ENCODE peak calls at places on chromosomes 13 and 19, in five cellular contexts. Y, U, K, T and M are unnamed samples.

GRCh38 chr13:33610471-33611015 is 207.4 kb upstream of the RFC3 start:
- DNase-seq in Y (no peak), U (peak), K (peak), T (peak), M (no peak)

GRCh38 chr13:87736849-87737400 is 65.8 kb downstream of the SLITRK5 start:
- DNase-seq in Y (no peak), U (no peak), K (no peak), T (no peak), M (no peak)

GRCh38 chr13:110323986-110324749 is 17.1 kb downstream of the COL4A2 start:
- DNase-seq in Y (no peak), U (no peak), K (no peak), T (no peak), M (no peak)

GRCh38 chr19:5394907-5395505 is 54.4 kb upstream of the PTPRS start:
- DNase-seq in Y (no peak), U (no peak), K (peak), T (no peak), M (no peak)

GRCh38 chr19:35563207-35563829 is at the start of gene ATP4A:
- DNase-seq in Y (no peak), U (no peak), K (no peak), T (no peak), M (no peak)

GRCh38 chr13:40963927-40964326 is 55.2 kb downstream of the ELF1 start:
- DNase-seq in Y (no peak), U (no peak), K (no peak), T (no peak), M (no peak)

GRCh38 chr19:51524661-51525264 is 6.7 kb downstream of the SIGLEC6 start:
- DNase-seq in Y (no peak), U (no peak), K (no peak), T (no peak), M (no peak)

GRCh38 chr13:29924482-29924884 is 74.1 kb upstream of the UBL3 start:
- DNase-seq in Y (no peak), U (no peak), K (no peak), T (no peak), M (no peak)

GRCh38 chr13:111953546-111954178 is 113.3 kb upstream of the SOX1 start:
- DNase-seq in Y (no peak), U (no peak), K (no peak), T (no peak), M (no peak)

GRCh38 chr13:40251343-40252032 is 415.0 kb downstream of the FOXO1 start:
- DNase-seq in Y (no peak), U (no peak), K (no peak), T (no peak), M (no peak)

GRCh38 chr13:73781384-73781783 is 352.8 kb downstream of the KLF12 start:
- DNase-seq in Y (no peak), U (no peak), K (no peak), T (no peak), M (no peak)

GRCh38 chr19:6610934-6611370 is 20.0 kb upstream of the CD70 start:
- DNase-seq in Y (peak), U (no peak), K (no peak), T (no peak), M (no peak)

GRCh38 chr19:43939557-43940260 is 4.6 kb upstream of the ZNF45 start:
- DNase-seq in Y (no peak), U (no peak), K (no peak), T (no peak), M (no peak)

GRCh38 chr13:113425931-113426590 is 27.2 kb downstream of the ADPRHL1 start:
- DNase-seq in Y (no peak), U (no peak), K (no peak), T (no peak), M (no peak)

GRCh38 chr19:42469311-42470239 is 26.8 kb upstream of the CXCL17 start:
- DNase-seq in Y (no peak), U (no peak), K (no peak), T (peak), M (no peak)

GRCh38 chr13:45385912-45386311 is 32.3 kb downstream of the SLC25A30 start:
- DNase-seq in Y (no peak), U (no peak), K (no peak), T (no peak), M (no peak)

GRCh38 chr19:40398417-40399056 is 8.6 kb upstream of the HIPK4 start:
- DNase-seq in Y (no peak), U (peak), K (no peak), T (peak), M (peak)

GRCh38 chr13:41061914-41062837 is 867 bp downstream of the WBP4 start:
- DNase-seq in Y (peak), U (no peak), K (no peak), T (no peak), M (no peak)

GRCh38 chr13:84127597-84128128 is 245.4 kb upstream of the SLITRK1 start:
- DNase-seq in Y (no peak), U (no peak), K (no peak), T (no peak), M (no peak)

GRCh38 chr13:95281258-95281602 is 20.0 kb downstream of the ABCC4 start:
- DNase-seq in Y (no peak), U (no peak), K (no peak), T (no peak), M (no peak)